ENCODE peak calls at places on chromosomes 3 and 15, in four cellular contexts. One of them, this sample, is unnamed.

GRCh38 chr3:137866933-137867332 is 102.8 kb downstream of the SOX14 start:
- DNase-seq in cardiac muscle cell: no peak
- DNase-seq in coronary artery: no peak
- DNase-seq in pancreas: no peak
- DNase-seq in this sample: no peak

GRCh38 chr3:18047052-18047451 is 304.6 kb upstream of the TBC1D5 start:
- DNase-seq in coronary artery: no peak
- DNase-seq in cardiac muscle cell: no peak
- DNase-seq in pancreas: no peak
- DNase-seq in this sample: no peak

GRCh38 chr3:121491683-121492082 is 54.1 kb downstream of the POLQ start:
- DNase-seq in coronary artery: no peak
- DNase-seq in cardiac muscle cell: no peak
- DNase-seq in pancreas: no peak
- DNase-seq in this sample: no peak

GRCh38 chr3:177300039-177300833 is 103.0 kb upstream of the TBL1XR1 start:
- DNase-seq in pancreas: no peak
- DNase-seq in coronary artery: no peak
- DNase-seq in cardiac muscle cell: no peak
- DNase-seq in this sample: peak; percentile 36

GRCh38 chr3:78858910-78859309 is 908.9 kb downstream of the ROBO1 start:
- DNase-seq in cardiac muscle cell: no peak
- DNase-seq in pancreas: no peak
- DNase-seq in coronary artery: no peak
- DNase-seq in this sample: no peak

GRCh38 chr3:157104521-157104920 is 55.4 kb downstream of the CCNL1 start:
- DNase-seq in pancreas: no peak
- DNase-seq in coronary artery: no peak
- DNase-seq in cardiac muscle cell: no peak
- DNase-seq in this sample: no peak

GRCh38 chr15:41476416-41477048 is 17.1 kb upstream of the ITPKA start:
- DNase-seq in cardiac muscle cell: no peak
- DNase-seq in coronary artery: no peak
- DNase-seq in pancreas: no peak
- DNase-seq in this sample: no peak

GRCh38 chr15:48126667-48127355 is 6.0 kb downstream of the SLC24A5 start:
- DNase-seq in pancreas: no peak
- DNase-seq in cardiac muscle cell: no peak
- DNase-seq in coronary artery: no peak
- DNase-seq in this sample: no peak

GRCh38 chr3:182954553-182954952 is 25.8 kb downstream of the DCUN1D1 start:
- DNase-seq in coronary artery: no peak
- DNase-seq in cardiac muscle cell: no peak
- DNase-seq in pancreas: no peak
- DNase-seq in this sample: peak; percentile 14

GRCh38 chr3:139112230-139112558 is 67.5 kb upstream of the PRR23C start:
- DNase-seq in coronary artery: peak; percentile 61
- DNase-seq in cardiac muscle cell: no peak
- DNase-seq in pancreas: no peak
- DNase-seq in this sample: no peak

GRCh38 chr3:30596161-30596560 is 10.2 kb upstream of the TGFBR2 start:
- DNase-seq in pancreas: no peak
- DNase-seq in cardiac muscle cell: no peak
- DNase-seq in coronary artery: no peak
- DNase-seq in this sample: no peak

GRCh38 chr3:42732829-42733459 is 30.3 kb upstream of the HHATL start:
- DNase-seq in pancreas: no peak
- DNase-seq in coronary artery: no peak
- DNase-seq in cardiac muscle cell: no peak
- DNase-seq in this sample: no peak

GRCh38 chr15:40047413-40048154 is 8.6 kb upstream of the SRP14 start:
- DNase-seq in pancreas: no peak
- DNase-seq in cardiac muscle cell: no peak
- DNase-seq in coronary artery: peak; percentile 74
- DNase-seq in this sample: peak; percentile 94

GRCh38 chr3:185778069-185778468 is 46.8 kb downstream of the IGF2BP2 start:
- DNase-seq in pancreas: no peak
- DNase-seq in coronary artery: no peak
- DNase-seq in cardiac muscle cell: no peak
- DNase-seq in this sample: no peak

GRCh38 chr15:38438031-38438986 is 15.6 kb upstream of the FAM98B start:
- DNase-seq in pancreas: no peak
- DNase-seq in coronary artery: no peak
- DNase-seq in cardiac muscle cell: no peak
- DNase-seq in this sample: no peak

GRCh38 chr3:42061711-42062408 is 29.3 kb upstream of the TRAK1 start:
- DNase-seq in pancreas: no peak
- DNase-seq in cardiac muscle cell: peak; percentile 24
- DNase-seq in coronary artery: peak; percentile 95
- DNase-seq in this sample: no peak

GRCh38 chr15:47727676-47728075 is 10.4 kb downstream of the SEMA6D start:
- DNase-seq in pancreas: no peak
- DNase-seq in coronary artery: no peak
- DNase-seq in cardiac muscle cell: no peak
- DNase-seq in this sample: no peak

GRCh38 chr15:50425219-50425618 is 1.0 kb downstream of the USP8 start:
- DNase-seq in pancreas: no peak
- DNase-seq in coronary artery: no peak
- DNase-seq in cardiac muscle cell: no peak
- DNase-seq in this sample: no peak

GRCh38 chr15:65660927-65661326 is 39.2 kb downstream of the SLC24A1 start:
- DNase-seq in cardiac muscle cell: no peak
- DNase-seq in coronary artery: no peak
- DNase-seq in pancreas: no peak
- DNase-seq in this sample: no peak

GRCh38 chr3:188656196-188656982 is 502.4 kb downstream of the LPP start:
- DNase-seq in cardiac muscle cell: no peak
- DNase-seq in pancreas: no peak
- DNase-seq in coronary artery: no peak
- DNase-seq in this sample: no peak

GRCh38 chr3:127172670-127173515 is 20.0 kb upstream of the PRR23E start:
- DNase-seq in cardiac muscle cell: peak; percentile 59
- DNase-seq in pancreas: peak; percentile 50
- DNase-seq in coronary artery: peak; percentile 62
- DNase-seq in this sample: no peak

GRCh38 chr3:94098487-94098886 is 35.6 kb downstream of the NSUN3 start:
- DNase-seq in coronary artery: no peak
- DNase-seq in cardiac muscle cell: no peak
- DNase-seq in pancreas: no peak
- DNase-seq in this sample: no peak

GRCh38 chr3:123618076-123618703 is 33.3 kb upstream of the HACD2 start:
- DNase-seq in pancreas: no peak
- DNase-seq in cardiac muscle cell: no peak
- DNase-seq in coronary artery: no peak
- DNase-seq in this sample: no peak

GRCh38 chr3:110731148-110731547 is 340.5 kb upstream of the NECTIN3 start:
- DNase-seq in coronary artery: no peak
- DNase-seq in pancreas: no peak
- DNase-seq in cardiac muscle cell: no peak
- DNase-seq in this sample: no peak

DNA sequence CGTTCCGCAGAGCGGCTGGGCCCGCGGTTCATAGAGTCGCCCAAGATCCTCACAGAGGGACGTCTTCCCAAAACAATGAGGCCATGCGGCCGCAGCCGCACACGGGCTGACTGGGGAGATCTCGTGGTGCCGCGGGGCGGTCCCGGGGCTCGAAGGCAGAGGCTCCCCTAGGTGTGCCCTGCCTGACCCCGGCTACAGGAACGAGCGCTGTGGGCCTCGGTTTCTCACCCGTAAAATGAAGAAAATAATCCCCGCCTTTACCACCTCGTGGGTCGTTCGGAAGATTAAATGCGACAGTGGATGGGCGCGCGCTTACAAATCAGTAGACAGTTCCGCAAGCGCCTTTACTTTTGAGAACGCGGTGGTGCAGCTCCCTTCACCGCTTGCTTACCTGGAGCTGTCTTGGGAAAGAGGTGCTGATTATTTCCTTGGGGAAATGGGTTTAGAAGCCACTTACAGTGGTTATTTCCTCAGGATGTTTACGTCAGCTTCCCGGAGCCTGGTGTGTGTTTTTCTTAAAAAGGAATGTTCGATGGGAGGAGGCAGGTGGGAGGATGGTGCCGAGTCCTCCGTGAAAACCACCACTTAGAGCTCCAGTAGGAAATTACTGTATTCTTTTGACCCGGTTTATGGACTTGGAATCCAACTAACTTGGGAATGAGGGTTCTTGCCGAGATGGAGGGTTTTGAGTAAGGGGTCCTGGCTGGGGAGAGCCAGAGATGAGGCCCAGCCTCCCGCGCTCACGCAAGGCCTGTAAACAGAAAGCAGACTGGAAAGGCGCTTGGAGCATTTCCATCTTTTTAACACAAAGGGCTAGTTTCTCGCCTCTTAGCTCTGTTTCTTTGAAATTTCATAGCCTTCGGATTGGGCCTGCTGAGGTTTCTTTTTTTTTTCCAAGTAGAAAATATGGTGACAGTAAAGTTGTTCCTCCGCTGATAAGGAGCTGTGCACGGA is 2.0 kb upstream of the MEX3B start:
- DNase-seq in cardiac muscle cell: peak; percentile 53
- DNase-seq in coronary artery: peak; percentile 81
- DNase-seq in pancreas: no peak
- DNase-seq in this sample: no peak
- H3K4me3 ChIP-seq in cardiac muscle cell: peak overlapping the region; percentile 88
- H3K4me3 ChIP-seq in coronary artery: peak overlapping the region; percentile 92
- H3K4me3 ChIP-seq in pancreas: peak overlapping the region; percentile 39
- H3K4me3 ChIP-seq in this sample: peak overlapping the region; percentile 48

GRCh38 chr15:70262591-70263274 is 165.0 kb upstream of the TLE3 start:
- DNase-seq in coronary artery: no peak
- DNase-seq in pancreas: no peak
- DNase-seq in cardiac muscle cell: no peak
- DNase-seq in this sample: no peak
- TF ChIP-seq CTCF in coronary artery: no peak
- TF ChIP-seq CTCF in pancreas: no peak
- TF ChIP-seq CTCF in cardiac muscle cell: no peak
- TF ChIP-seq CTCF in this sample: no peak

GRCh38 chr15:57591237-57591821 is 375 bp upstream of the MYZAP start:
- DNase-seq in cardiac muscle cell: no peak
- DNase-seq in pancreas: no peak
- DNase-seq in coronary artery: no peak
- DNase-seq in this sample: no peak

GRCh38 chr15:57591822-57592367 is at the start of gene MYZAP:
- DNase-seq in cardiac muscle cell: peak; percentile 71
- DNase-seq in pancreas: peak; percentile 87
- DNase-seq in coronary artery: no peak
- DNase-seq in this sample: no peak

GRCh38 chr15:57594479-57594878 is 2.8 kb downstream of the MYZAP start:
- DNase-seq in cardiac muscle cell: no peak
- DNase-seq in coronary artery: no peak
- DNase-seq in pancreas: no peak
- DNase-seq in this sample: no peak

GRCh38 chr15:57592426-57592825 is 722 bp downstream of the MYZAP start:
- DNase-seq in cardiac muscle cell: peak; percentile 37
- DNase-seq in pancreas: no peak
- DNase-seq in coronary artery: no peak
- DNase-seq in this sample: no peak

GRCh38 chr15:57592836-57593420 is 1.2 kb downstream of the MYZAP start:
- DNase-seq in pancreas: no peak
- DNase-seq in coronary artery: no peak
- DNase-seq in cardiac muscle cell: no peak
- DNase-seq in this sample: no peak
- H3K4me3 ChIP-seq in pancreas: peak overlapping the region; percentile 75
- H3K4me3 ChIP-seq in coronary artery: no peak overlapping the region
- H3K4me3 ChIP-seq in cardiac muscle cell: peak overlapping the region; percentile 51
- H3K4me3 ChIP-seq in this sample: no peak overlapping the region

DNA sequence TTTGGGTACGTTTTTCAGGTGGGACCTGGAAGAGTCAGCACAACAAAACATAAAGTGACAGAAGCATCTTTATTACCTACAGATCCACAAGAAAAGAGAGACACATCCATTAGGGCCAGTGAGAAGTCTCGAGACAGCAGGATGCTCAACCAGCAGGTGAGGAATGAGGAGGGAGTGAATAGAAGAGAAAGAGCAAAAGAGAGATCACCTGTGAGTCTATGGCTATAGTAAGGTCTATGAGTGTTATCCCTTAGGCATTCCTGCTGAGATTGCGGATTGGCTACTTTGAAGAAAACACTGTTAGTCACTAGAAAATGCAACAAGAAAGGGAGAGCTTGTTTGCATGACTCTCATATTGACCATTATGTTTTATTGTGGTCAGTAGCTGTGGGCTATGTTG is 1556.2 kb upstream of the GBE1 start:
- DNase-seq in cardiac muscle cell: no peak
- DNase-seq in coronary artery: no peak
- DNase-seq in pancreas: no peak
- DNase-seq in this sample: no peak
- TF ChIP-seq CTCF in cardiac muscle cell: no peak
- TF ChIP-seq CTCF in coronary artery: no peak
- TF ChIP-seq CTCF in pancreas: no peak
- TF ChIP-seq CTCF in this sample: no peak

DNA sequence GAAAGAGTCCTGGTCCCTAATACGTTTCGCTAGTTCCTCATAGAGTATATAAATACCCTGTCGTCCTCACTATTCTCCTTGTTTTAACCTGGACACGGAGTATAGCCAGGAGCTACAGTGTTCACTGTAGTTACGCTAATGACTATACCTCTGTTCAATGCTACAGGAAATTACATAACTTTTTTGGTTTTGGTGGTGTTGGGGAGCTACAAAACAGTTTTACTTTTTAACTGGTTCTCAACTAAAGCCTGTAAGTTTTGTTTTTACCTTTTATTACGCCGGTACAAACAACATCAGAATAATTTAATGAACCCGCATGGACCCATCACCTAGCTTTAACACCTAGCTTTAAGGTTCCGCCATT is 1.5 kb downstream of the LMLN start:
- DNase-seq in cardiac muscle cell: no peak
- DNase-seq in pancreas: no peak
- DNase-seq in coronary artery: no peak
- DNase-seq in this sample: no peak
- H3K4me3 ChIP-seq in cardiac muscle cell: no peak overlapping the region
- H3K4me3 ChIP-seq in pancreas: no peak overlapping the region
- H3K4me3 ChIP-seq in coronary artery: no peak overlapping the region
- H3K4me3 ChIP-seq in this sample: no peak overlapping the region